ENCODE peak calls at places on chromosomes 2 and 18, in six cellular contexts. One of them, this sample, is unnamed.
A peak's percentile ranks its signal among the peaks of the same experiment; 100 is the strongest.

GRCh38 chr18:4599312-4599711 is 144.2 kb upstream of the DLGAP1 start:
- DNase-seq in K562: no peak
- DNase-seq in fibroblast of villous mesenchyme: no peak
- DNase-seq in mucosa of descending colon: no peak
- DNase-seq in BJ: no peak
- DNase-seq in lower leg skin: no peak
- DNase-seq in this sample: no peak

GRCh38 chr2:69192176-69192945 is 179.4 kb downstream of the ANTXR1 start:
- DNase-seq in K562: no peak
- DNase-seq in fibroblast of villous mesenchyme: peak; percentile 44
- DNase-seq in mucosa of descending colon: peak; percentile 52
- DNase-seq in BJ: no peak
- DNase-seq in lower leg skin: no peak
- DNase-seq in this sample: no peak

GRCh38 chr2:199308567-199308966 is 149.2 kb downstream of the SATB2 start:
- DNase-seq in K562: no peak
- DNase-seq in fibroblast of villous mesenchyme: no peak
- DNase-seq in mucosa of descending colon: no peak
- DNase-seq in BJ: no peak
- DNase-seq in lower leg skin: no peak
- DNase-seq in this sample: no peak

GRCh38 chr2:64865831-64866146 is 123.4 kb upstream of the SLC1A4 start:
- DNase-seq in K562: no peak
- DNase-seq in fibroblast of villous mesenchyme: no peak
- DNase-seq in mucosa of descending colon: no peak
- DNase-seq in BJ: no peak
- DNase-seq in lower leg skin: no peak
- DNase-seq in this sample: no peak

GRCh38 chr2:60706021-60706420 is 50.0 kb upstream of the PAPOLG start:
- DNase-seq in K562: no peak
- DNase-seq in fibroblast of villous mesenchyme: no peak
- DNase-seq in mucosa of descending colon: no peak
- DNase-seq in BJ: no peak
- DNase-seq in lower leg skin: no peak
- DNase-seq in this sample: peak; percentile 33

GRCh38 chr2:62854600-62855514 is 149.3 kb downstream of the EHBP1 start:
- DNase-seq in K562: no peak
- DNase-seq in fibroblast of villous mesenchyme: no peak
- DNase-seq in mucosa of descending colon: no peak
- DNase-seq in BJ: no peak
- DNase-seq in lower leg skin: no peak
- DNase-seq in this sample: no peak

GRCh38 chr18:56563568-56563967 is 74.8 kb downstream of the TXNL1 start:
- DNase-seq in K562: peak; percentile 52
- DNase-seq in fibroblast of villous mesenchyme: no peak
- DNase-seq in mucosa of descending colon: no peak
- DNase-seq in BJ: no peak
- DNase-seq in lower leg skin: no peak
- DNase-seq in this sample: no peak

GRCh38 chr18:38790303-38790702 is 1224.7 kb upstream of the CELF4 start:
- DNase-seq in K562: no peak
- DNase-seq in fibroblast of villous mesenchyme: no peak
- DNase-seq in mucosa of descending colon: no peak
- DNase-seq in BJ: no peak
- DNase-seq in lower leg skin: no peak
- DNase-seq in this sample: no peak

GRCh38 chr2:118738524-118739308 is 108.7 kb downstream of the EN1 start:
- DNase-seq in K562: peak; percentile 65
- DNase-seq in fibroblast of villous mesenchyme: peak; percentile 87
- DNase-seq in mucosa of descending colon: no peak
- DNase-seq in BJ: peak; percentile 81
- DNase-seq in lower leg skin: peak; percentile 79
- DNase-seq in this sample: peak; percentile 97

GRCh38 chr2:63790913-63791312 is 50.8 kb upstream of the UGP2 start:
- DNase-seq in K562: no peak
- DNase-seq in fibroblast of villous mesenchyme: peak; percentile 92
- DNase-seq in mucosa of descending colon: no peak
- DNase-seq in BJ: peak; percentile 54
- DNase-seq in lower leg skin: no peak
- DNase-seq in this sample: peak; percentile 87

GRCh38 chr18:62637807-62638687 is 77.3 kb upstream of the PHLPP1 start:
- DNase-seq in K562: peak; percentile 69
- DNase-seq in fibroblast of villous mesenchyme: peak; percentile 30
- DNase-seq in mucosa of descending colon: peak; percentile 62
- DNase-seq in BJ: no peak
- DNase-seq in lower leg skin: no peak
- DNase-seq in this sample: no peak

GRCh38 chr2:63023444-63023843 is 27.2 kb upstream of the OTX1 start:
- DNase-seq in K562: peak; percentile 40
- DNase-seq in fibroblast of villous mesenchyme: peak; percentile 52
- DNase-seq in mucosa of descending colon: no peak
- DNase-seq in BJ: no peak
- DNase-seq in lower leg skin: no peak
- DNase-seq in this sample: peak; percentile 39

GRCh38 chr2:71299507-71299906 is 32.1 kb upstream of the ZNF638 start:
- DNase-seq in K562: peak; percentile 44
- DNase-seq in fibroblast of villous mesenchyme: peak; percentile 46
- DNase-seq in mucosa of descending colon: no peak
- DNase-seq in BJ: no peak
- DNase-seq in lower leg skin: no peak
- DNase-seq in this sample: peak; percentile 55

GRCh38 chr2:134367216-134367615 is 113.3 kb downstream of the MGAT5 start:
- DNase-seq in K562: no peak
- DNase-seq in fibroblast of villous mesenchyme: no peak
- DNase-seq in mucosa of descending colon: no peak
- DNase-seq in BJ: no peak
- DNase-seq in lower leg skin: no peak
- DNase-seq in this sample: no peak

GRCh38 chr2:175003875-175004729 is 1.1 kb downstream of the CHN1 start:
- DNase-seq in K562: no peak
- DNase-seq in fibroblast of villous mesenchyme: peak; percentile 11
- DNase-seq in mucosa of descending colon: no peak
- DNase-seq in BJ: no peak
- DNase-seq in lower leg skin: no peak
- DNase-seq in this sample: peak; percentile 24

GRCh38 chr18:42185486-42185885 is 230.5 kb downstream of the PIK3C3 start:
- DNase-seq in K562: no peak
- DNase-seq in fibroblast of villous mesenchyme: no peak
- DNase-seq in mucosa of descending colon: no peak
- DNase-seq in BJ: no peak
- DNase-seq in lower leg skin: no peak
- DNase-seq in this sample: no peak
- H3K4me3 ChIP-seq in K562: no peak overlapping the region
- H3K4me3 ChIP-seq in fibroblast of villous mesenchyme: no peak overlapping the region
- H3K4me3 ChIP-seq in mucosa of descending colon: no peak overlapping the region
- H3K4me3 ChIP-seq in BJ: no peak overlapping the region
- H3K4me3 ChIP-seq in lower leg skin: no peak overlapping the region
- H3K4me3 ChIP-seq in this sample: no peak overlapping the region

GRCh38 chr2:11397046-11397445 is 52.6 kb upstream of the ROCK2 start:
- DNase-seq in K562: no peak
- DNase-seq in fibroblast of villous mesenchyme: no peak
- DNase-seq in mucosa of descending colon: no peak
- DNase-seq in BJ: no peak
- DNase-seq in lower leg skin: no peak
- DNase-seq in this sample: no peak

GRCh38 chr2:11396690-11396985 is 52.2 kb upstream of the ROCK2 start:
- DNase-seq in K562: no peak
- DNase-seq in fibroblast of villous mesenchyme: no peak
- DNase-seq in mucosa of descending colon: no peak
- DNase-seq in BJ: no peak
- DNase-seq in lower leg skin: no peak
- DNase-seq in this sample: no peak

GRCh38 chr2:11395389-11395788 is 51.0 kb upstream of the ROCK2 start:
- DNase-seq in K562: no peak
- DNase-seq in fibroblast of villous mesenchyme: no peak
- DNase-seq in mucosa of descending colon: no peak
- DNase-seq in BJ: no peak
- DNase-seq in lower leg skin: no peak
- DNase-seq in this sample: no peak

GRCh38 chr2:11397513-11397912 is 53.1 kb upstream of the ROCK2 start:
- DNase-seq in K562: no peak
- DNase-seq in fibroblast of villous mesenchyme: no peak
- DNase-seq in mucosa of descending colon: no peak
- DNase-seq in BJ: no peak
- DNase-seq in lower leg skin: no peak
- DNase-seq in this sample: no peak

DNA sequence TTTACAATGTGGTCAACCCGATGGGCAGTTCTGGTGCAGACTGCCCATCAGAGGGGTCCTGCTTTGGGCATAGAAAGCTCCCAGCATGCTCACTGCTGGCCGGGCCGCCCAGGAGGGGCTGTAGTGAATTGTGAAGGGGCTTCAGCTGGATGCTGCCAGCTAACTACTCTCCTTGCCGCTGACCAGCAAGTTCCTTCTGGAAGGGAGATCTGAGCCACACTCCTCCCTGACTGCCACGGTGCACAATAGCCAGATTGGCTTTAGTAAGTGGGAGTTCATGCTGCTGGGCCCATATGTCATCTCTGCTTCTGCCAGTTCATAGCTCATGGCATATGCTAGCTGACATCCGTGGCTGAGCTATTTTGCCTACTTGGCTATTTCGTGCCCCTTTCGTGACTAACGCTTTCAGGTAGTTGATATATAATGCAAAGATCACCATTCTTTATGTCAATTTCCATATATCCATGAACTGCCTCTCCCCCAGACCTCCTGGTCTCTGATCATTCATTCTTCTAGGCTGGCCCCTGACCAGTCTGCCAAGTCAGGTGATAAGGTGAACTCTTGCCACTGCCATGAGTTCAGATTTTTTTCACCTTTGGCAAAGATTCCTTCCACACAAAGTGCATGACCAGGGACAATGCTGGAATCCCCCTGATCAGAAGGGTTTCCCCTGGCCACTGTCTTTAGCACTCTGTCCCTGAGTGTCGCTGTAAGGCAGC is 51.7 kb upstream of the ROCK2 start:
- DNase-seq in K562: no peak
- DNase-seq in fibroblast of villous mesenchyme: no peak
- DNase-seq in mucosa of descending colon: no peak
- DNase-seq in BJ: no peak
- DNase-seq in lower leg skin: no peak
- DNase-seq in this sample: no peak
- TF ChIP-seq CTCF in K562: no peak
- TF ChIP-seq CTCF in fibroblast of villous mesenchyme: no peak
- TF ChIP-seq CTCF in mucosa of descending colon: no peak
- TF ChIP-seq CTCF in BJ: no peak
- TF ChIP-seq CTCF in lower leg skin: no peak
- TF ChIP-seq CTCF in this sample: no peak

DNA sequence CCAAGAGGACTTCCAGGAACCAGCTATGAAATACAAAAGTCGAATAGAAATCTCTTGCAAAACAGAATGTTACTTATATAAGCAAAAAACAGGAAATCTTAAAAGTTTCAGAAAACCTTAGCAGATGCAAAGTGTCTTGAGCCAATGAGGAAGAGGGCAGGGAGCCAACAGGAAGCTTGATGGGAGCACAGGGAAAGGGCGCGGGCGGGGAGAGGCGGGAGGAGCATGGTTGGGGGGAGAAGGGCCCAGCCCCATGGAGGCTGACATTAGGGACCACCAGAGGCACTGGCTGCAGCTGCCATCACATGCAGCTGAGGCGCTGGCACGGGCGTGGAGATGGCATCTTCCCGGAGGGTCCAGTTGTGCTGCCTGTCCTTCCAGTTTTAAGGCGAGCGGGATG is 203.3 kb downstream of the SNTG2 start:
- DNase-seq in K562: no peak
- DNase-seq in fibroblast of villous mesenchyme: no peak
- DNase-seq in mucosa of descending colon: peak; percentile 39
- DNase-seq in BJ: no peak
- DNase-seq in lower leg skin: peak; percentile 40
- DNase-seq in this sample: no peak
- H3K4me3 ChIP-seq in K562: no peak overlapping the region
- H3K4me3 ChIP-seq in fibroblast of villous mesenchyme: no peak overlapping the region
- H3K4me3 ChIP-seq in mucosa of descending colon: no peak overlapping the region
- H3K4me3 ChIP-seq in BJ: no peak overlapping the region
- H3K4me3 ChIP-seq in lower leg skin: no peak overlapping the region
- H3K4me3 ChIP-seq in this sample: no peak overlapping the region

DNA sequence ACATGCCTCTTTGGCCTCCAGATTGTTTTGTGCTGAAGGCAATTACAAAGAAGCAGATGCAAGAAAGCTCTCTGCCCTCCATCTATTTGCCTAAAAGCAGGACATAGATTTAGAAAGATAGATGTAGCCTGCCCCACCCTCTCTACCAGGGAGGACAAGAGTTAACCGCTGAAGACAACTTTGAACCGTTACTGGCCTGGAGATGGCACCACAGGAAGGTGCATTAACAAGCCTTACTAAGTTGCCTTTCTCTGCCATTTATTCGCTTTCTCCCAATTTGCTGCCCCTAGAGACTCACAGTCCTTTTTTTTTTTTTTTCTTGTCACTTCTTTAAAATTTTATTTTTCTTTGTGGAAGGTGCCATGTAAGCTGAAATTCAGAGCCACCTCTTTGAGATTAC is 28.8 kb upstream of the RMDN2 start:
- DNase-seq in K562: no peak
- DNase-seq in fibroblast of villous mesenchyme: no peak
- DNase-seq in mucosa of descending colon: no peak
- DNase-seq in BJ: no peak
- DNase-seq in lower leg skin: no peak
- DNase-seq in this sample: no peak
- TF ChIP-seq CTCF in K562: peak; percentile 9
- TF ChIP-seq CTCF in fibroblast of villous mesenchyme: peak; percentile 16
- TF ChIP-seq CTCF in mucosa of descending colon: no peak
- TF ChIP-seq CTCF in BJ: peak; percentile 6
- TF ChIP-seq CTCF in lower leg skin: no peak
- TF ChIP-seq CTCF in this sample: no peak

DNA sequence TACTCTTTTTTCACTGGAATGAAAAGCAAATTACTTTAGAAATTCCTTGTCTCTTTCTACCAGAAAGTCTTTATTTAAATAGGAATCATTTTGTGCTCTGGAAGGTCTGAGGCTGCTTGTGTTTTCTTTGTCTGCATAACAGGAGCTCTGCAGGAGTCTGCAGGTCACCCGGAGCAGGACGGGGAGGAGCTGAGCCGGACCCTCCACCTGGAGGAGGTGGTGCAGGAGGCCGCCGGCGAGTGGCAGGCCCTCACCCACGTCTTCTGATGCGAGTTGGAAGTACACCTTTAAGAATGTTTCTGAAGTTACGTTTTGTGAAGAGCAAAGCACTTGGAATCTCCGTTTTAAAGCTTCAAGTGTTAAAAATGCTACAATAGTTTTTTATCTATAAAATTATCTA is 145.7 kb downstream of the ZNF236 start:
- DNase-seq in K562: no peak
- DNase-seq in fibroblast of villous mesenchyme: no peak
- DNase-seq in mucosa of descending colon: no peak
- DNase-seq in BJ: no peak
- DNase-seq in lower leg skin: no peak
- DNase-seq in this sample: no peak
- H3K4me3 ChIP-seq in K562: no peak overlapping the region
- H3K4me3 ChIP-seq in fibroblast of villous mesenchyme: no peak overlapping the region
- H3K4me3 ChIP-seq in mucosa of descending colon: no peak overlapping the region
- H3K4me3 ChIP-seq in BJ: no peak overlapping the region
- H3K4me3 ChIP-seq in lower leg skin: no peak overlapping the region
- H3K4me3 ChIP-seq in this sample: no peak overlapping the region

This sample was measured in astrocyte of the spinal cord.